ENCODE peak calls at places on chromosomes 6 and 20, in seven cellular contexts. B is non-pigmented ciliary epithelial cell, U is A549, V is NCI-H1092, P is activated T-cell treated with anti-CD3 and anti-CD28 coated beads for 24 hours, L is heart right ventricle, F is KBM-7. W is an unnamed sample.
A peak's percentile ranks its signal among the peaks of the same experiment; 100 is the strongest.

GRCh38 chr6:72458521-72458920 is 163.3 kb upstream of the KCNQ5 start:
- DNase-seq in U (no peak), P (no peak), F (no peak), L (no peak), V (no peak), B (no peak), W (no peak)

GRCh38 chr6:24720131-24720603 is 1.2 kb upstream of the C6orf62 start:
- DNase-seq in F (peak; percentile 53), B (no peak), L (peak; percentile 63), U (peak; percentile 11), P (peak; percentile 74), V (peak; percentile 17), W (no peak)

GRCh38 chr6:26351544-26351953 is 13.4 kb upstream of the BTN3A2 start:
- DNase-seq in V (no peak), L (no peak), B (peak; percentile 98), P (no peak), F (peak; percentile 28), U (peak; percentile 70), W (no peak)

GRCh38 chr20:3094848-3095629 is 10.5 kb upstream of the AVP start:
- DNase-seq in F (no peak), B (no peak), U (no peak), L (no peak), P (no peak), V (no peak), W (no peak)

GRCh38 chr6:119446623-119447008 is 97.1 kb upstream of the MAN1A1 start:
- DNase-seq in L (peak; percentile 36), V (no peak), B (peak; percentile 74), F (no peak), U (no peak), P (no peak), W (no peak)

GRCh38 chr20:21018576-21018975 is 87.6 kb downstream of the LINC00237 start:
- DNase-seq in P (no peak), V (no peak), F (no peak), B (no peak), L (no peak), U (no peak), W (no peak)

GRCh38 chr6:106339334-106340029 is 13.9 kb upstream of the ATG5 start:
- DNase-seq in P (peak; percentile 30), V (no peak), F (peak; percentile 81), U (peak; percentile 86), L (peak; percentile 20), B (peak; percentile 43), W (peak; percentile 12)

GRCh38 chr6:5499644-5500306 is 238.5 kb downstream of the FARS2 start:
- DNase-seq in L (no peak), U (no peak), B (peak; percentile 6), F (no peak), V (no peak), P (no peak), W (no peak)

GRCh38 chr6:17600527-17601388 is 656 bp downstream of the FAM8A1 start:
- DNase-seq in U (no peak), L (peak; percentile 44), B (no peak), F (peak; percentile 64), V (no peak), P (peak; percentile 23), W (no peak)

GRCh38 chr6:32685603-32686002 is 19.1 kb upstream of the HLA-DQB1 start:
- DNase-seq in B (no peak), P (no peak), F (peak; percentile 79), V (no peak), U (no peak), L (no peak), W (no peak)

GRCh38 chr20:45752747-45753146 is 30.6 kb downstream of the SPINT4 start:
- DNase-seq in V (no peak), F (no peak), U (no peak), P (no peak), L (no peak), B (peak; percentile 4), W (no peak)

GRCh38 chr6:84426002-84426705 is 198.7 kb upstream of the CEP162 start:
- DNase-seq in F (no peak), B (no peak), V (no peak), L (no peak), P (no peak), U (no peak), W (no peak)

GRCh38 chr20:16107172-16107870 is 465.9 kb downstream of the KIF16B start:
- DNase-seq in V (peak; percentile 36), F (no peak), L (no peak), B (no peak), P (no peak), U (no peak), W (no peak)